ENCODE peak calls at places on chromosomes 7 and 10, in nine cellular contexts. L is heart left ventricle, Q is IMR-90, T is endothelial cell of umbilical vein, C is OCI-LY7, G is ascending aorta, N is thoracic aorta, U is K562, M is lower lobe of right lung. K is an unnamed sample.

GRCh38 chr10:97428572-97428981 is 2.6 kb downstream of the PGAM1 start:
- DNase-seq in Q (no peak), U (peak; percentile 24), T (no peak), G (no peak), N (no peak), L (no peak), M (no peak), C (no peak), K (no peak)

GRCh38 chr7:42947531-42947930 is 15.4 kb downstream of the MRPL32 start:
- DNase-seq in C (no peak), U (no peak), N (no peak), L (no peak), M (no peak), G (no peak), Q (no peak), T (no peak), K (no peak)

GRCh38 chr7:10412426-10413019 is 561.1 kb upstream of the PHF14 start:
- DNase-seq in C (peak; percentile 47), L (no peak), M (no peak), U (peak; percentile 58), T (peak; percentile 59), Q (peak; percentile 1), N (no peak), G (no peak), K (peak; percentile 25)

GRCh38 chr10:33498354-33498753 is 163.9 kb upstream of the NRP1 start:
- DNase-seq in U (no peak), N (no peak), L (no peak), T (no peak), Q (no peak), C (no peak), G (no peak), M (no peak), K (no peak)

GRCh38 chr10:59003203-59003602 is 173.2 kb upstream of the PHYHIPL start:
- DNase-seq in T (no peak), G (no peak), M (no peak), C (no peak), Q (no peak), N (no peak), L (no peak), U (no peak), K (no peak)

GRCh38 chr7:22853674-22854157 is 31.1 kb upstream of the TOMM7 start:
- DNase-seq in C (peak; percentile 83), N (peak; percentile 11), U (peak; percentile 71), L (no peak), Q (no peak), T (peak; percentile 14), G (peak; percentile 76), M (no peak), K (peak; percentile 71)

GRCh38 chr7:28792858-28793257 is 165.3 kb downstream of the TRIL start:
- DNase-seq in G (no peak), U (no peak), M (no peak), Q (no peak), C (peak; percentile 5), T (no peak), N (no peak), L (no peak), K (no peak)

GRCh38 chr10:3099291-3100092 is 32.1 kb downstream of the PFKP start:
- DNase-seq in G (peak; percentile 60), L (no peak), C (no peak), T (no peak), Q (peak; percentile 85), M (no peak), N (no peak), U (no peak), K (no peak)

GRCh38 chr7:88321694-88322093 is 15.0 kb upstream of the STEAP4 start:
- DNase-seq in T (no peak), C (no peak), M (no peak), Q (no peak), U (no peak), G (no peak), N (no peak), L (no peak), K (no peak)

GRCh38 chr7:94056796-94057207 is 52.6 kb upstream of the BET1 start:
- DNase-seq in Q (peak; percentile 98), N (no peak), G (no peak), T (no peak), C (peak; percentile 42), L (no peak), U (no peak), M (no peak), K (no peak)

GRCh38 chr10:32104622-32105509 is 48.6 kb upstream of the KIF5B start:
- DNase-seq in T (no peak), G (no peak), M (no peak), N (no peak), C (no peak), U (no peak), Q (peak; percentile 16), L (no peak), K (no peak)

GRCh38 chr10:48551796-48552591 is 52.9 kb downstream of the ARHGAP22 start:
- DNase-seq in M (no peak), Q (peak; percentile 59), C (peak; percentile 79), T (peak; percentile 68), L (peak; percentile 40), G (peak; percentile 70), N (no peak), U (peak; percentile 44), K (no peak)

GRCh38 chr7:157954901-157955300 is 618.1 kb downstream of the DNAJB6 start:
- DNase-seq in U (no peak), L (no peak), C (no peak), M (no peak), N (no peak), G (no peak), T (no peak), Q (no peak), K (no peak)

GRCh38 chr7:29609162-29610030 is 45.8 kb downstream of the PRR15 start:
- DNase-seq in G (no peak), L (no peak), T (peak; percentile 17), N (no peak), Q (no peak), C (no peak), U (peak; percentile 79), M (no peak), K (no peak)

GRCh38 chr7:98619450-98620321 is 2.6 kb downstream of the NPTX2 start:
- DNase-seq in M (no peak), C (no peak), N (no peak), T (no peak), Q (peak; percentile 1), G (no peak), U (no peak), L (peak; percentile 22), K (no peak)

DNA sequence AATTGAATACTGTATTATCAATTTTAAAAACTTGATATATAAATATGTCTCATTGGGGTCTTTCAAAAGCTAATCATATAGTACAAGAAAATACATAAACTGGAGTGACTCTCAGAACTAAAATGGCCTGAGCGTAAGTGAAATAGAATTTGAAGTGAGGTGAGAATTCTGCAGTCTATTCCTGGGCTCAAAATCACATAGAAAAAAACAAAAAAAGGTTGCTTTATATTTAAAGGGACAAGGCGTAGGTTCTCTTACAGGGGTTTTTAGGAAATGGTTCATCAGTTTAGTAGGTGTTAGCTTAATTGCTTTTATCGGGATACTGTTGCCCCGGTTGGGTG is 36.7 kb upstream of the PRSS1 start:
- DNase-seq in N (no peak), U (no peak), Q (no peak), M (no peak), C (no peak), L (no peak), T (no peak), G (no peak), K (no peak)
- H3K4me3 ChIP-seq in N (no peak overlapping the region), U (no peak overlapping the region), Q (no peak overlapping the region), M (no peak overlapping the region), C (no peak overlapping the region), L (no peak overlapping the region), T (no peak overlapping the region), G (no peak overlapping the region), K (peak overlapping the region; percentile 81)

DNA sequence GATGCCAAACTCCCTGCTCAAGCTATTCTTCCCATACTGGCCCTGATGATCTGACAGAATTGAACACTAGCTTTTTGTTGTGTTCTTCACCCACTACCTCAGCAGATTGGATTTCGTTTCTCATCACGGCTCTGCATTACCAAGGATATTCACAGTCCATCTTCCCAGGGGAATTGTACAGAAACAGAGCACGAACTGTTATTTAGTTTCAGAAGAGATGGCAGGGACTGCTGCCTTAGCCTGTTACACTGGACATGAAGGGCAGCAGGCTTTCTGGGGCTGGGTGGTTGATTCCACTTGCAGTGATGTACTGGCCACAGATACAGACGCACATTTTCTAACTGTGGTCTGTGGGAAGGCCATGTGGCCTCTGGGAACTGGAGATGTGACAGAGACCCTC is 82.0 kb downstream of the RNF216 start:
- DNase-seq in N (no peak), C (no peak), U (no peak), M (no peak), Q (peak; percentile 42), L (no peak), T (no peak), G (no peak), K (no peak)
- H3K4me1 ChIP-seq in N (peaks cover 88% of the 10 kb centered on the region), C (peaks cover 44% of the 10 kb centered on the region), U (peaks cover 5% of the 10 kb centered on the region), M (peaks cover 54% of the 10 kb centered on the region), Q (peaks cover 52% of the 10 kb centered on the region), L (peaks cover 57% of the 10 kb centered on the region), T (peaks cover 3% of the 10 kb centered on the region), G (peaks cover 26% of the 10 kb centered on the region), K (peaks cover 60% of the 10 kb centered on the region)

GRCh38 chr7:5380350-5381210 is 43.1 kb downstream of the TNRC18 start:
- DNase-seq in M (no peak), Q (no peak), C (no peak), T (no peak), L (no peak), U (no peak), N (no peak), G (no peak), K (no peak)

GRCh38 chr7:5379576-5379975 is 44.1 kb downstream of the TNRC18 start:
- DNase-seq in N (no peak), U (no peak), C (no peak), G (no peak), T (no peak), M (no peak), L (no peak), Q (no peak), K (no peak)

GRCh38 chr7:5377279-5377678 is 46.4 kb downstream of the TNRC18 start:
- DNase-seq in U (no peak), Q (no peak), N (no peak), L (no peak), G (no peak), M (no peak), T (no peak), C (no peak), K (no peak)

GRCh38 chr7:5375925-5376324 is 47.7 kb downstream of the TNRC18 start:
- DNase-seq in Q (no peak), C (no peak), L (no peak), U (no peak), N (no peak), M (no peak), G (no peak), T (no peak), K (no peak)

DNA sequence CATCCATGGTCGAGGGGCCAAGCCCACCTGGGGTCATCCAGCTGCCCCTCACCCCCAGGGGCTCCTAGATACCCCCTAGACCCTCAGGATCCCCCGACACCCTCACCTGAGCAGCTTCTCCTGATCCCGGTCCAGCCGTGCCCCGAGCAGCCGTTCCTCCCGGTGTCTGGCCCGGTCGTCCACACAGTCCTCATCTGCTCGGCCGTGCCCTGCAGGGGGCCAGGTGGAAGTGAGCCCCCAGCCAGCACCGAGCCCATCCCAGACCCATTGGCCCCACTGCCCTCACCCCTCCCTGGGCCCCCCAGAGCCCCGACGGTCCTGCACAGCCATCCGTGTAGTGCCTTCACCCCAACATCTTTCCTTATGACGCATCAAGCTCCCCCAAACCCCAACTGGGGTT is 45.8 kb downstream of the TNRC18 start:
- DNase-seq in Q (no peak), M (no peak), T (no peak), G (no peak), U (no peak), L (no peak), N (no peak), C (no peak), K (no peak)
- H3K36me3 ChIP-seq in Q (peaks cover 47% of the 10 kb centered on the region), M (peaks cover 70% of the 10 kb centered on the region), T (peaks cover 37% of the 10 kb centered on the region), G (peaks cover 51% of the 10 kb centered on the region), U (peaks cover 9% of the 10 kb centered on the region), L (peaks cover 40% of the 10 kb centered on the region), N (peaks cover 46% of the 10 kb centered on the region), C (peaks cover 3% of the 10 kb centered on the region), K (peaks cover 27% of the 10 kb centered on the region)

GRCh38 chr7:118110178-118110577 is 73.8 kb upstream of the LSM8 start:
- DNase-seq in L (no peak), T (no peak), U (no peak), C (no peak), N (no peak), Q (no peak), M (no peak), G (no peak), K (no peak)
- H3K4me3 ChIP-seq in L (no peak overlapping the region), T (no peak overlapping the region), U (no peak overlapping the region), C (no peak overlapping the region), N (no peak overlapping the region), Q (no peak overlapping the region), M (no peak overlapping the region), G (no peak overlapping the region), K (no peak overlapping the region)